ENCODE peak calls at places on chromosome 1, in four cellular contexts. S is body of pancreas, A is heart left ventricle, W is prostate gland. Z is an unnamed sample.
A peak's percentile ranks its signal among the peaks of the same experiment; 100 is the strongest.

GRCh38 chr1:244325056-244325764 is 126.5 kb downstream of the ADSS2 start:
- DNase-seq in S (no peak), A (no peak), W (no peak), Z (no peak)

GRCh38 chr1:178126261-178126660 is 32.4 kb downstream of the RASAL2 start:
- DNase-seq in S (no peak), A (no peak), W (no peak), Z (no peak)

GRCh38 chr1:160260436-160261382 is 1.6 kb downstream of the DCAF8 start:
- DNase-seq in S (no peak), A (no peak), W (peak; percentile 47), Z (no peak)

GRCh38 chr1:168148916-168149315 is 12.2 kb upstream of the GPR161 start:
- DNase-seq in S (no peak), A (no peak), W (no peak), Z (no peak)

GRCh38 chr1:159211331-159212136 is 6.9 kb downstream of the ACKR1 start:
- DNase-seq in S (peak; percentile 34), A (no peak), W (peak; percentile 22), Z (no peak)

GRCh38 chr1:11784993-11785769 is 20.6 kb downstream of the MTHFR start:
- DNase-seq in S (peak; percentile 74), A (peak; percentile 82), W (peak; percentile 49), Z (no peak)

GRCh38 chr1:36448530-36449051 is 1.7 kb downstream of the OSCP1 start:
- DNase-seq in S (no peak), A (no peak), W (peak; percentile 19), Z (no peak)

GRCh38 chr1:221188531-221188930 is 309.3 kb downstream of the HLX start:
- DNase-seq in S (no peak), A (no peak), W (no peak), Z (no peak)

GRCh38 chr1:223037845-223038244 is 105.2 kb downstream of the TLR5 start:
- DNase-seq in S (no peak), A (no peak), W (no peak), Z (no peak)

GRCh38 chr1:163170975-163171676 is 31.6 kb downstream of the RGS5 start:
- DNase-seq in S (no peak), A (no peak), W (no peak), Z (no peak)

GRCh38 chr1:24765308-24765988 is 20.2 kb downstream of the CLIC4 start:
- DNase-seq in S (no peak), A (no peak), W (no peak), Z (no peak)

GRCh38 chr1:205294175-205294913 is 27.2 kb downstream of the NUAK2 start:
- DNase-seq in S (no peak), A (no peak), W (no peak), Z (no peak)

GRCh38 chr1:178954937-178955336 is 70.8 kb upstream of the FAM20B start:
- DNase-seq in S (no peak), A (no peak), W (no peak), Z (no peak)

GRCh38 chr1:36350659-36351171 is 27.3 kb upstream of the EVA1B start:
- DNase-seq in S (peak; percentile 34), A (no peak), W (no peak), Z (peak; percentile 57)

GRCh38 chr1:27626031-27626935 is 8.7 kb downstream of the FGR start:
- DNase-seq in S (no peak), A (no peak), W (no peak), Z (no peak)

GRCh38 chr1:101238041-101238515 is 1.3 kb downstream of the S1PR1 start:
- DNase-seq in S (no peak), A (peak; percentile 42), W (no peak), Z (no peak)

GRCh38 chr1:209835782-209836298 is 8.1 kb downstream of the UTP25 start:
- DNase-seq in S (no peak), A (no peak), W (no peak), Z (no peak)

GRCh38 chr1:113812661-113813135 is 422 bp upstream of the RSBN1 start:
- DNase-seq in S (no peak), A (peak; percentile 36), W (no peak), Z (no peak)

GRCh38 chr1:19765623-19766022 is 34.1 kb downstream of the TMCO4 start:
- DNase-seq in S (no peak), A (no peak), W (no peak), Z (no peak)

GRCh38 chr1:98874828-98875227 is 129.8 kb downstream of the PLPPR5 start:
- DNase-seq in S (no peak), A (no peak), W (no peak), Z (no peak)

GRCh38 chr1:30377230-30378022 is 346.0 kb downstream of the MATN1 start:
- DNase-seq in S (no peak), A (no peak), W (no peak), Z (no peak)

GRCh38 chr1:59903136-59903754 is 23.3 kb downstream of the CYP2J2 start:
- DNase-seq in S (peak; percentile 42), A (no peak), W (no peak), Z (no peak)

GRCh38 chr1:59908084-59908483 is 18.5 kb downstream of the CYP2J2 start:
- DNase-seq in S (no peak), A (no peak), W (no peak), Z (no peak)

GRCh38 chr1:59908682-59909081 is 17.9 kb downstream of the CYP2J2 start:
- DNase-seq in S (no peak), A (no peak), W (no peak), Z (no peak)
- TF ChIP-seq POLR2A in S (no peak), A (no peak), W (no peak), Z (no peak)

GRCh38 chr1:90841477-90841876 is 124.4 kb upstream of the BARHL2 start:
- DNase-seq in S (no peak), A (no peak), W (no peak), Z (no peak)
- H3K27me3 ChIP-seq in S (no peaks in the 10 kb centered on the region), A (peaks cover 59% of the 10 kb centered on the region), W (peaks cover 9% of the 10 kb centered on the region), Z (peaks cover 1% of the 10 kb centered on the region)

GRCh38 chr1:171644805-171645483 is 7.5 kb downstream of the MYOC start:
- DNase-seq in S (peak; percentile 78), A (peak; percentile 75), W (peak; percentile 84), Z (peak; percentile 73)
- H3K27ac ChIP-seq in S (no peak overlapping the region), A (peak overlapping the region; percentile 85), W (peak overlapping the region; percentile 78), Z (peak overlapping the region; percentile 36)

GRCh38 chr1:183470961-183471747 is 1.1 kb upstream of the SMG7 start:
- DNase-seq in S (peak; percentile 68), A (peak; percentile 80), W (peak; percentile 52), Z (peak; percentile 66)

GRCh38 chr1:183467687-183468086 is 4.6 kb upstream of the SMG7 start:
- DNase-seq in S (no peak), A (no peak), W (no peak), Z (no peak)

GRCh38 chr1:183472488-183473285 is at the start of gene SMG7:
- DNase-seq in S (peak; percentile 33), A (no peak), W (peak; percentile 23), Z (no peak)

GRCh38 chr1:183471748-183472487 is 381 bp upstream of the SMG7 start:
- DNase-seq in S (peak; percentile 97), A (peak; percentile 99), W (peak; percentile 97), Z (peak; percentile 96)

GRCh38 chr1:183470147-183470960 is 1.9 kb upstream of the SMG7 start:
- DNase-seq in S (peak; percentile 87), A (peak; percentile 91), W (peak; percentile 75), Z (peak; percentile 68)
- TF ChIP-seq POLR2A in S (peak; percentile 62), A (no peak), W (peak; percentile 36), Z (no peak)

DNA sequence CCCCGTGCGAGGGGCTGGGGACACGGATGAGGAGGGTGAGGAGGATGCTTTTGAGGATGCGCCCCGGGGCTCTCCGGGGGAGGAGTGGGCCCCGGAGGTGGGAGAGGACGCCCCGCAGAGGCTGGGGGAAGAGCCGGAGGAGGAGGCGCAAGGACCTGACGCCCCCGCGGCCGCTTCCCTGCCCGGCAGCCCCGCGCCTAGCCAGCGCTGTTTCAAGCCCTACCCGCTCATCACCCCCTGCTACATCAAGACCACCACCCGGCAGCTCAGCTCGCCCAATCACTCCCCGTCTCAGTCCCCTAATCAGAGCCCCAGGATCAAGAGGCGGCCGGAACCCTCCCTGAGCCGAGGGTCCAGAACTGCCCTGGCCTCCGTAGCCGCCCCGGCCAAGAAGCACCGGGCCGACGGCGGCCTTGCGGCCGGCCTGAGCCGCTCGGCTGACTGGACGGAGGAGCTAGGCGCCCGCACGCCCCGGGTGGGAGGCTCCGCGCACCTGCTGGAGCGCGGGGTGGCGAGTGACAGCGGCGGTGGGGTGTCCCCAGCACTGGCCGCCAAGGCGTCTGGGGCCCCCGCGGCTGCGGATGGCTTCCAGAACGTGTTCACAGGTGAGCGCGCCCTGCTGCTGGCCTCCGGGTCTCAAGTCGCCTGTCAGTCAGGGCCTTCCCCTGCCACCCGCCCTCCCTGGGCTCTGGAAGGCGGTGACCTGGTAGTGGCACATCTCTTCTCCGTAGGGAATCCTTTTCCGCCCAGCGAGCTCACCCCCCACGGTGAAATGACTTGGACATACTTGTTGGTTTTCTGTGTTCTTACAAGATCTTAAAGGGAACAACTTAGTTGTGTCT is 1.7 kb downstream of the FMN2 start:
- DNase-seq in S (peak; percentile 12), A (no peak), W (no peak), Z (no peak)
- H3K27me3 ChIP-seq in S (no peaks in the 10 kb centered on the region), A (peaks cover 71% of the 10 kb centered on the region), W (peaks cover 16% of the 10 kb centered on the region), Z (peaks cover 26% of the 10 kb centered on the region)

GRCh38 chr1:203638914-203639313 is 12.3 kb downstream of the ATP2B4 start:
- DNase-seq in S (no peak), A (no peak), W (no peak), Z (no peak)

GRCh38 chr1:203636306-203636705 is 9.7 kb downstream of the ATP2B4 start:
- DNase-seq in S (no peak), A (no peak), W (no peak), Z (no peak)

GRCh38 chr1:203640723-203641523 is 14.3 kb downstream of the ATP2B4 start:
- DNase-seq in S (no peak), A (no peak), W (no peak), Z (no peak)

GRCh38 chr1:203640117-203640516 is 13.5 kb downstream of the ATP2B4 start:
- DNase-seq in S (no peak), A (no peak), W (no peak), Z (no peak)

GRCh38 chr1:203638076-203638475 is 11.4 kb downstream of the ATP2B4 start:
- DNase-seq in S (no peak), A (no peak), W (no peak), Z (no peak)
- H3K27ac ChIP-seq in S (no peak overlapping the region), A (peak overlapping the region; percentile 71), W (no peak overlapping the region), Z (peak overlapping the region; percentile 50)

GRCh38 chr1:47323475-47324105 is 9.6 kb upstream of the STIL start:
- DNase-seq in S (no peak), A (no peak), W (peak; percentile 51), Z (no peak)

GRCh38 chr1:47313915-47314664 is at the start of gene STIL:
- DNase-seq in S (peak; percentile 99), A (peak; percentile 99), W (peak; percentile 99), Z (peak; percentile 99)

DNA sequence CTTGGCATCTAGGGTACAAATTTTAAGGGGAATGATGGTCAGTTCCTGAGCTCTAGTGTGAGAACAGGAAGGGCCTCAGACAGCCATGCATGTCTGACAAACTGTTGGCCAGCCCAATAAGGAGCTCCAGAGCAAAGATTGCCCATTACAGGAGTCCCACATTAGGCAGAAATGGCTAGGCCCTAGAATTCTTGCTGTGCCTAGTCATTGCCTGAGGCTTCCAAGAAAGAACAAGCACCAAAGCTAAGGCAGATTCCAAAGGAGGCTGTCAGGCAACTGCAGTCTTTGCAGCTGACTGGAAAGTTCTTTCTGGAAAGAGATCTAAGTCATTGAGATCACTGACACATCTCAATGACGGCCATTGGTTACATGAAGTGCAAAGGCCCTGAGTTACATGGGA is 3.9 kb upstream of the STIL start:
- DNase-seq in S (no peak), A (no peak), W (no peak), Z (no peak)
- TF ChIP-seq POLR2A in S (no peak), A (no peak), W (no peak), Z (no peak)

GRCh38 chr1:5740865-5741860 is 251.1 kb downstream of the NPHP4 start:
- DNase-seq in S (no peak), A (no peak), W (no peak), Z (peak; percentile 27)
- H3K27me3 ChIP-seq in S (no peaks in the 10 kb centered on the region), A (peaks cover 14% of the 10 kb centered on the region), W (no peaks in the 10 kb centered on the region), Z (no peaks in the 10 kb centered on the region)

GRCh38 chr1:199857103-199857502 is 170.4 kb upstream of the NR5A2 start:
- DNase-seq in S (no peak), A (no peak), W (no peak), Z (no peak)
- H3K27ac ChIP-seq in S (no peak overlapping the region), A (no peak overlapping the region), W (no peak overlapping the region), Z (no peak overlapping the region)